ENCODE peak calls at places on chromosome 13, in eight cellular contexts. G is NCI-H1930, Q is EL, W is PC-3, N is kidney glomerular epithelial cell, Y is WTC11, J is GM12891, V is heart left ventricle. U is an unnamed sample.

GRCh38 chr13:76890036-76890435 is 3.8 kb upstream of the KCTD12 start:
- DNase-seq in Q (peak; percentile 36), Y (no peak), W (peak; percentile 8), N (peak; percentile 58), J (no peak), G (no peak), V (no peak), U (no peak)

GRCh38 chr13:29046588-29046987 is 226.4 kb downstream of the MTUS2 start:
- DNase-seq in V (no peak), W (no peak), N (no peak), Y (no peak), J (no peak), G (no peak), Q (no peak), U (no peak)

GRCh38 chr13:30026093-30026492 is 175.7 kb upstream of the UBL3 start:
- DNase-seq in J (no peak), G (no peak), W (peak; percentile 80), V (no peak), Y (no peak), Q (peak; percentile 91), N (peak; percentile 18), U (no peak)

GRCh38 chr13:40389081-40389641 is 277.3 kb downstream of the FOXO1 start:
- DNase-seq in W (no peak), G (no peak), Q (no peak), J (no peak), Y (no peak), N (no peak), V (no peak), U (no peak)

GRCh38 chr13:24254151-24254810 is 55.1 kb upstream of the C1QTNF9 start:
- DNase-seq in W (no peak), J (no peak), G (no peak), V (no peak), Y (no peak), N (no peak), Q (no peak), U (no peak)

GRCh38 chr13:80359459-80360297 is 18.8 kb upstream of the SPRY2 start:
- DNase-seq in J (no peak), V (no peak), W (no peak), Q (no peak), Y (peak; percentile 80), N (no peak), G (no peak), U (no peak)

GRCh38 chr13:102854675-102855074 is 8.8 kb downstream of the ERCC5 start:
- DNase-seq in J (no peak), N (no peak), V (no peak), W (no peak), G (no peak), Q (no peak), Y (no peak), U (no peak)

GRCh38 chr13:24650157-24650556 is 30.1 kb upstream of the ATP12A start:
- DNase-seq in J (no peak), Y (no peak), W (no peak), Q (peak; percentile 15), V (no peak), N (no peak), G (no peak), U (no peak)

GRCh38 chr13:74576504-74576903 is 442.3 kb upstream of the KLF12 start:
- DNase-seq in Q (no peak), N (no peak), J (no peak), W (no peak), G (no peak), V (no peak), Y (no peak), U (no peak)

GRCh38 chr13:46641274-46642081 is 88.5 kb downstream of the LRCH1 start:
- DNase-seq in V (peak; percentile 67), N (peak; percentile 83), Y (no peak), J (no peak), W (no peak), G (no peak), Q (no peak), U (no peak)

GRCh38 chr13:32019612-32020233 is 11.9 kb upstream of the FRY start:
- DNase-seq in Y (peak; percentile 58), G (peak; percentile 33), J (peak; percentile 44), W (peak; percentile 49), Q (peak; percentile 61), V (peak; percentile 52), N (peak; percentile 60), U (peak; percentile 73)

GRCh38 chr13:59458908-59459579 is 704.7 kb downstream of the DIAPH3 start:
- DNase-seq in Y (no peak), W (peak; percentile 76), V (peak; percentile 42), Q (peak; percentile 67), N (peak; percentile 46), J (no peak), G (no peak), U (no peak)

GRCh38 chr13:75480691-75481175 is 1.2 kb downstream of the TBC1D4 start:
- DNase-seq in V (peak; percentile 65), Q (peak; percentile 57), G (no peak), J (peak; percentile 12), Y (peak; percentile 58), W (peak; percentile 87), N (peak; percentile 10), U (peak; percentile 53)

GRCh38 chr13:113927661-113928581 is 46.0 kb downstream of the C13orf46 start:
- DNase-seq in Y (peak; percentile 7), Q (peak; percentile 99), G (no peak), V (peak; percentile 69), J (no peak), W (no peak), N (no peak), U (no peak)

GRCh38 chr13:46544208-46544607 is 8.8 kb upstream of the LRCH1 start:
- DNase-seq in Q (no peak), W (no peak), Y (no peak), G (no peak), N (no peak), V (no peak), J (no peak), U (no peak)

GRCh38 chr13:99374169-99374991 is 67.2 kb upstream of the GPR183 start:
- DNase-seq in Q (no peak), Y (no peak), J (no peak), V (no peak), W (no peak), N (no peak), G (no peak), U (no peak)

GRCh38 chr13:76872686-76873085 is 13.5 kb downstream of the KCTD12 start:
- DNase-seq in Y (no peak), J (no peak), N (no peak), G (no peak), Q (no peak), W (no peak), V (no peak), U (no peak)

GRCh38 chr13:98108330-98108729 is 34.6 kb upstream of the FARP1 start:
- DNase-seq in J (no peak), V (no peak), W (no peak), Y (no peak), Q (peak; percentile 45), N (no peak), G (no peak), U (no peak)

GRCh38 chr13:40794414-40795368 is 5.3 kb downstream of the SLC25A15 start:
- DNase-seq in Y (no peak), V (no peak), Q (no peak), W (no peak), J (no peak), N (no peak), G (no peak), U (no peak)

GRCh38 chr13:44417446-44417845 is 43.8 kb downstream of the SERP2 start:
- DNase-seq in N (no peak), Q (no peak), V (no peak), J (no peak), G (no peak), Y (no peak), W (no peak), U (peak; percentile 25)

GRCh38 chr13:30926781-30927180 is 5.7 kb upstream of the TEX26 start:
- DNase-seq in Y (no peak), Q (no peak), J (no peak), G (no peak), V (no peak), W (no peak), N (no peak), U (no peak)

GRCh38 chr13:93226065-93226622 is 463 bp upstream of the GPC6 start:
- DNase-seq in V (no peak), Q (no peak), W (no peak), Y (no peak), N (no peak), G (no peak), J (no peak), U (peak; percentile 52)